ENCODE peak calls at places on chromosome 6, in five cellular contexts. One of them, this sample, is unnamed.

GRCh38 chr6:160417135-160417534 is 69.0 kb downstream of the SLC22A3 start:
- DNase-seq in NCI-H2171 treated with DMSO at 0.1 percent for 48 hours: no peak
- DNase-seq in hypothalamus: no peak
- DNase-seq in NCI-H1105: no peak
- DNase-seq in dermis blood vessel endothelial cell: no peak
- DNase-seq in this sample: no peak

GRCh38 chr6:165987483-165988305 is 180.0 kb downstream of the TBXT start:
- DNase-seq in NCI-H2171 treated with DMSO at 0.1 percent for 48 hours: no peak
- DNase-seq in hypothalamus: peak
- DNase-seq in NCI-H1105: peak
- DNase-seq in dermis blood vessel endothelial cell: peak
- DNase-seq in this sample: peak

GRCh38 chr6:151096255-151096612 is 143.5 kb upstream of the AKAP12 start:
- DNase-seq in NCI-H2171 treated with DMSO at 0.1 percent for 48 hours: no peak
- DNase-seq in hypothalamus: no peak
- DNase-seq in NCI-H1105: no peak
- DNase-seq in dermis blood vessel endothelial cell: no peak
- DNase-seq in this sample: no peak

GRCh38 chr6:42022755-42023384 is 27.5 kb upstream of the TAF8 start:
- DNase-seq in NCI-H2171 treated with DMSO at 0.1 percent for 48 hours: no peak
- DNase-seq in hypothalamus: no peak
- DNase-seq in NCI-H1105: no peak
- DNase-seq in dermis blood vessel endothelial cell: no peak
- DNase-seq in this sample: no peak

GRCh38 chr6:148577687-148578488 is 168.9 kb upstream of the UST start:
- DNase-seq in NCI-H2171 treated with DMSO at 0.1 percent for 48 hours: peak
- DNase-seq in hypothalamus: peak
- DNase-seq in NCI-H1105: peak
- DNase-seq in dermis blood vessel endothelial cell: peak
- DNase-seq in this sample: peak

GRCh38 chr6:111750753-111751684 is 122.2 kb downstream of the FYN start:
- DNase-seq in NCI-H2171 treated with DMSO at 0.1 percent for 48 hours: no peak
- DNase-seq in hypothalamus: peak
- DNase-seq in NCI-H1105: no peak
- DNase-seq in dermis blood vessel endothelial cell: peak
- DNase-seq in this sample: no peak

GRCh38 chr6:10154251-10154650 is 260.6 kb downstream of the TFAP2A start:
- DNase-seq in NCI-H2171 treated with DMSO at 0.1 percent for 48 hours: no peak
- DNase-seq in hypothalamus: no peak
- DNase-seq in NCI-H1105: no peak
- DNase-seq in dermis blood vessel endothelial cell: no peak
- DNase-seq in this sample: no peak

GRCh38 chr6:118791499-118791898 is 102.5 kb upstream of the ASF1A start:
- DNase-seq in NCI-H2171 treated with DMSO at 0.1 percent for 48 hours: no peak
- DNase-seq in hypothalamus: no peak
- DNase-seq in NCI-H1105: no peak
- DNase-seq in dermis blood vessel endothelial cell: no peak
- DNase-seq in this sample: no peak

GRCh38 chr6:109260701-109261100 is 121.6 kb downstream of the CD164 start:
- DNase-seq in NCI-H2171 treated with DMSO at 0.1 percent for 48 hours: no peak
- DNase-seq in hypothalamus: no peak
- DNase-seq in NCI-H1105: no peak
- DNase-seq in dermis blood vessel endothelial cell: no peak
- DNase-seq in this sample: no peak

GRCh38 chr6:140854363-140854762 is 1278.4 kb upstream of the GJE1 start:
- DNase-seq in NCI-H2171 treated with DMSO at 0.1 percent for 48 hours: no peak
- DNase-seq in hypothalamus: no peak
- DNase-seq in NCI-H1105: no peak
- DNase-seq in dermis blood vessel endothelial cell: no peak
- DNase-seq in this sample: no peak

GRCh38 chr6:135025775-135026174 is 28.8 kb downstream of the HBS1L start:
- DNase-seq in NCI-H2171 treated with DMSO at 0.1 percent for 48 hours: no peak
- DNase-seq in hypothalamus: no peak
- DNase-seq in NCI-H1105: no peak
- DNase-seq in dermis blood vessel endothelial cell: no peak
- DNase-seq in this sample: no peak

GRCh38 chr6:36504982-36505381 is 42.3 kb downstream of the STK38 start:
- DNase-seq in NCI-H2171 treated with DMSO at 0.1 percent for 48 hours: no peak
- DNase-seq in hypothalamus: no peak
- DNase-seq in NCI-H1105: no peak
- DNase-seq in dermis blood vessel endothelial cell: no peak
- DNase-seq in this sample: no peak